ENCODE peak calls at places on chromosomes 2 and 18, in five cellular contexts. One of them, this sample, is unnamed.

GRCh38 chr2:128410035-128410757 is 91.5 kb upstream of the HS6ST1 start:
- DNase-seq in iris pigment epithelial cell: no peak
- DNase-seq in ecto neural progenitor cell: peak; percentile 29
- DNase-seq in HT1080: no peak
- DNase-seq in NCI-H1092: no peak
- DNase-seq in this sample: no peak

GRCh38 chr2:58539973-58540372 is 298.8 kb upstream of the FANCL start:
- DNase-seq in NCI-H1092: peak; percentile 40
- DNase-seq in ecto neural progenitor cell: no peak
- DNase-seq in HT1080: no peak
- DNase-seq in iris pigment epithelial cell: no peak
- DNase-seq in this sample: peak; percentile 49

GRCh38 chr2:6352906-6353515 is 512.7 kb downstream of the CMPK2 start:
- DNase-seq in HT1080: peak; percentile 47
- DNase-seq in iris pigment epithelial cell: peak; percentile 59
- DNase-seq in ecto neural progenitor cell: peak; percentile 77
- DNase-seq in NCI-H1092: peak; percentile 14
- DNase-seq in this sample: peak; percentile 84

GRCh38 chr2:95031076-95031725 is 5.7 kb downstream of the MAL start:
- DNase-seq in NCI-H1092: no peak
- DNase-seq in HT1080: no peak
- DNase-seq in ecto neural progenitor cell: no peak
- DNase-seq in iris pigment epithelial cell: no peak
- DNase-seq in this sample: no peak

GRCh38 chr2:227813562-227814353 is at the start of gene CCL20:
- DNase-seq in ecto neural progenitor cell: no peak
- DNase-seq in HT1080: no peak
- DNase-seq in NCI-H1092: no peak
- DNase-seq in iris pigment epithelial cell: no peak
- DNase-seq in this sample: no peak

GRCh38 chr18:5972298-5972697 is 77.0 kb upstream of the TMEM200C start:
- DNase-seq in HT1080: no peak
- DNase-seq in ecto neural progenitor cell: no peak
- DNase-seq in iris pigment epithelial cell: no peak
- DNase-seq in NCI-H1092: no peak
- DNase-seq in this sample: no peak

GRCh38 chr18:79756143-79756500 is 41.6 kb upstream of the KCNG2 start:
- DNase-seq in ecto neural progenitor cell: no peak
- DNase-seq in HT1080: no peak
- DNase-seq in iris pigment epithelial cell: no peak
- DNase-seq in NCI-H1092: no peak
- DNase-seq in this sample: no peak

GRCh38 chr2:205685314-205686230 is 3.3 kb downstream of the NRP2 start:
- DNase-seq in HT1080: peak; percentile 73
- DNase-seq in NCI-H1092: no peak
- DNase-seq in iris pigment epithelial cell: peak; percentile 72
- DNase-seq in ecto neural progenitor cell: peak; percentile 75
- DNase-seq in this sample: no peak

GRCh38 chr2:239804161-239805042 is 220.7 kb downstream of the NDUFA10 start:
- DNase-seq in ecto neural progenitor cell: peak; percentile 35
- DNase-seq in HT1080: no peak
- DNase-seq in iris pigment epithelial cell: no peak
- DNase-seq in NCI-H1092: no peak
- DNase-seq in this sample: no peak

GRCh38 chr2:215432759-215433594 is 2.9 kb downstream of the FN1 start:
- DNase-seq in ecto neural progenitor cell: no peak
- DNase-seq in HT1080: no peak
- DNase-seq in NCI-H1092: no peak
- DNase-seq in iris pigment epithelial cell: peak; percentile 54
- DNase-seq in this sample: no peak

GRCh38 chr2:40434638-40435296 is 17.1 kb downstream of the SLC8A1 start:
- DNase-seq in iris pigment epithelial cell: peak; percentile 88
- DNase-seq in ecto neural progenitor cell: no peak
- DNase-seq in HT1080: peak; percentile 98
- DNase-seq in NCI-H1092: no peak
- DNase-seq in this sample: no peak

GRCh38 chr2:237865623-237866041 is 6.2 kb downstream of the RAMP1 start:
- DNase-seq in NCI-H1092: no peak
- DNase-seq in HT1080: no peak
- DNase-seq in ecto neural progenitor cell: no peak
- DNase-seq in iris pigment epithelial cell: no peak
- DNase-seq in this sample: no peak

GRCh38 chr18:70636991-70637390 is 348.1 kb downstream of the SOCS6 start:
- DNase-seq in iris pigment epithelial cell: no peak
- DNase-seq in HT1080: peak; percentile 86
- DNase-seq in NCI-H1092: no peak
- DNase-seq in ecto neural progenitor cell: no peak
- DNase-seq in this sample: no peak

GRCh38 chr2:57180042-57180567 is 866.5 kb upstream of the VRK2 start:
- DNase-seq in iris pigment epithelial cell: peak; percentile 93
- DNase-seq in ecto neural progenitor cell: no peak
- DNase-seq in HT1080: peak; percentile 78
- DNase-seq in NCI-H1092: no peak
- DNase-seq in this sample: no peak

GRCh38 chr18:26989842-26990241 is 124.3 kb upstream of the AQP4 start:
- DNase-seq in NCI-H1092: no peak
- DNase-seq in ecto neural progenitor cell: no peak
- DNase-seq in iris pigment epithelial cell: no peak
- DNase-seq in HT1080: no peak
- DNase-seq in this sample: no peak

GRCh38 chr2:190837417-190837816 is 43.2 kb upstream of the GLS start:
- DNase-seq in NCI-H1092: no peak
- DNase-seq in iris pigment epithelial cell: peak; percentile 44
- DNase-seq in ecto neural progenitor cell: no peak
- DNase-seq in HT1080: peak; percentile 95
- DNase-seq in this sample: no peak

GRCh38 chr2:214593723-214594122 is 182.9 kb downstream of the VWC2L start:
- DNase-seq in NCI-H1092: no peak
- DNase-seq in iris pigment epithelial cell: peak; percentile 94
- DNase-seq in ecto neural progenitor cell: no peak
- DNase-seq in HT1080: peak; percentile 82
- DNase-seq in this sample: no peak

GRCh38 chr2:144835634-144836351 is 315.9 kb upstream of the ZEB2 start:
- DNase-seq in NCI-H1092: no peak
- DNase-seq in iris pigment epithelial cell: peak; percentile 29
- DNase-seq in ecto neural progenitor cell: no peak
- DNase-seq in HT1080: peak; percentile 67
- DNase-seq in this sample: no peak

GRCh38 chr18:62717059-62717849 is 1.9 kb downstream of the PHLPP1 start:
- DNase-seq in HT1080: peak; percentile 59
- DNase-seq in NCI-H1092: peak; percentile 12
- DNase-seq in iris pigment epithelial cell: peak; percentile 79
- DNase-seq in ecto neural progenitor cell: no peak
- DNase-seq in this sample: no peak

GRCh38 chr2:54568876-54569298 is 112.8 kb downstream of the SPTBN1 start:
- DNase-seq in HT1080: no peak
- DNase-seq in iris pigment epithelial cell: no peak
- DNase-seq in NCI-H1092: no peak
- DNase-seq in ecto neural progenitor cell: no peak
- DNase-seq in this sample: no peak

GRCh38 chr18:73948497-73948896 is 199.1 kb downstream of the FBXO15 start:
- DNase-seq in iris pigment epithelial cell: peak; percentile 37
- DNase-seq in NCI-H1092: no peak
- DNase-seq in ecto neural progenitor cell: no peak
- DNase-seq in HT1080: peak; percentile 79
- DNase-seq in this sample: no peak

GRCh38 chr2:234483568-234484251 is 13.2 kb downstream of the ARL4C start:
- DNase-seq in iris pigment epithelial cell: no peak
- DNase-seq in NCI-H1092: no peak
- DNase-seq in HT1080: peak; percentile 39
- DNase-seq in ecto neural progenitor cell: no peak
- DNase-seq in this sample: no peak

GRCh38 chr2:72965770-72966430 is 48.6 kb downstream of the EMX1 start:
- DNase-seq in ecto neural progenitor cell: no peak
- DNase-seq in HT1080: no peak
- DNase-seq in iris pigment epithelial cell: no peak
- DNase-seq in NCI-H1092: no peak
- DNase-seq in this sample: no peak

GRCh38 chr2:113200736-113201490 is 27.1 kb downstream of the PSD4 start:
- DNase-seq in ecto neural progenitor cell: no peak
- DNase-seq in HT1080: no peak
- DNase-seq in iris pigment epithelial cell: no peak
- DNase-seq in NCI-H1092: no peak
- DNase-seq in this sample: no peak

GRCh38 chr2:239498981-239499633 is 98.3 kb upstream of the HDAC4 start:
- DNase-seq in iris pigment epithelial cell: no peak
- DNase-seq in NCI-H1092: no peak
- DNase-seq in HT1080: no peak
- DNase-seq in ecto neural progenitor cell: no peak
- DNase-seq in this sample: no peak

GRCh38 chr2:240468300-240469238 is 33.1 kb downstream of the GPC1 start:
- DNase-seq in NCI-H1092: no peak
- DNase-seq in HT1080: no peak
- DNase-seq in iris pigment epithelial cell: no peak
- DNase-seq in ecto neural progenitor cell: peak; percentile 45
- DNase-seq in this sample: no peak

GRCh38 chr2:132477962-132478361 is 61.4 kb downstream of the GPR39 start:
- DNase-seq in NCI-H1092: no peak
- DNase-seq in ecto neural progenitor cell: no peak
- DNase-seq in HT1080: no peak
- DNase-seq in iris pigment epithelial cell: peak; percentile 59
- DNase-seq in this sample: no peak

GRCh38 chr2:20350105-20350712 is 435 bp downstream of the PUM2 start:
- DNase-seq in NCI-H1092: peak; percentile 4
- DNase-seq in iris pigment epithelial cell: no peak
- DNase-seq in ecto neural progenitor cell: peak; percentile 88
- DNase-seq in HT1080: peak; percentile 52
- DNase-seq in this sample: peak; percentile 61

GRCh38 chr2:197386242-197386641 is 48.6 kb downstream of the SF3B1 start:
- DNase-seq in ecto neural progenitor cell: no peak
- DNase-seq in HT1080: no peak
- DNase-seq in iris pigment epithelial cell: no peak
- DNase-seq in NCI-H1092: no peak
- DNase-seq in this sample: peak; percentile 5

GRCh38 chr18:21064347-21064746 is 47.3 kb downstream of the ROCK1 start:
- DNase-seq in HT1080: peak; percentile 1
- DNase-seq in NCI-H1092: no peak
- DNase-seq in iris pigment epithelial cell: peak; percentile 55
- DNase-seq in ecto neural progenitor cell: no peak
- DNase-seq in this sample: no peak

GRCh38 chr2:159226059-159226461 is 60.4 kb downstream of the WDSUB1 start:
- DNase-seq in HT1080: peak; percentile 93
- DNase-seq in ecto neural progenitor cell: no peak
- DNase-seq in iris pigment epithelial cell: peak; percentile 72
- DNase-seq in NCI-H1092: no peak
- DNase-seq in this sample: no peak

GRCh38 chr2:236782938-236783337 is 213.3 kb downstream of the ACKR3 start:
- DNase-seq in HT1080: peak; percentile 39
- DNase-seq in ecto neural progenitor cell: no peak
- DNase-seq in NCI-H1092: no peak
- DNase-seq in iris pigment epithelial cell: peak; percentile 42
- DNase-seq in this sample: no peak

GRCh38 chr2:64311948-64312621 is 141.9 kb upstream of the LGALSL start:
- DNase-seq in NCI-H1092: peak; percentile 23
- DNase-seq in ecto neural progenitor cell: peak; percentile 78
- DNase-seq in iris pigment epithelial cell: peak; percentile 98
- DNase-seq in HT1080: peak; percentile 68
- DNase-seq in this sample: peak; percentile 76

GRCh38 chr2:91839904-91840868 is 3031.0 kb upstream of the TEKT4 start:
- DNase-seq in HT1080: no peak
- DNase-seq in ecto neural progenitor cell: no peak
- DNase-seq in iris pigment epithelial cell: no peak
- DNase-seq in NCI-H1092: no peak
- DNase-seq in this sample: no peak

GRCh38 chr2:195575879-195576391 is 81.1 kb upstream of the SLC39A10 start:
- DNase-seq in NCI-H1092: no peak
- DNase-seq in ecto neural progenitor cell: no peak
- DNase-seq in HT1080: peak; percentile 75
- DNase-seq in iris pigment epithelial cell: peak; percentile 91
- DNase-seq in this sample: no peak

GRCh38 chr2:104371084-104371483 is 482.8 kb upstream of the POU3F3 start:
- DNase-seq in HT1080: no peak
- DNase-seq in ecto neural progenitor cell: no peak
- DNase-seq in NCI-H1092: no peak
- DNase-seq in iris pigment epithelial cell: no peak
- DNase-seq in this sample: no peak

This sample was measured in NCI-H524.